ENCODE peak calls at places on chromosomes 12 and 14, in seven cellular contexts. I is GM13977, R is bronchial epithelial cell, D is BJ, J is cardiac fibroblast, M is neural crest cell, W is ovary. U is an unnamed sample.

GRCh38 chr14:24274101-24274543 is 2.7 kb upstream of the RABGGTA start:
- DNase-seq in I (peak), R (peak), D (no peak), J (no peak), M (no peak), W (no peak), U (no peak)

GRCh38 chr12:108371801-108372344 is 32.8 kb upstream of the CMKLR1 start:
- DNase-seq in I (no peak), R (no peak), D (no peak), J (peak), M (no peak), W (no peak), U (no peak)

GRCh38 chr14:58822856-58823255 is 185.1 kb downstream of the DACT1 start:
- DNase-seq in I (no peak), R (no peak), D (no peak), J (no peak), M (no peak), W (no peak), U (no peak)

GRCh38 chr12:18414671-18415070 is 153.4 kb downstream of the PIK3C2G start:
- DNase-seq in I (no peak), R (no peak), D (peak), J (no peak), M (no peak), W (no peak), U (no peak)

GRCh38 chr14:93705513-93706156 is 82.7 kb downstream of the PRIMA1 start:
- DNase-seq in I (no peak), R (no peak), D (no peak), J (no peak), M (no peak), W (no peak), U (no peak)

GRCh38 chr12:96227365-96228106 is 33.4 kb downstream of the ELK3 start:
- DNase-seq in I (no peak), R (no peak), D (no peak), J (no peak), M (no peak), W (no peak), U (no peak)

GRCh38 chr12:105222326-105222655 is 13.7 kb downstream of the APPL2 start:
- DNase-seq in I (no peak), R (no peak), D (no peak), J (no peak), M (no peak), W (no peak), U (no peak)

GRCh38 chr14:89444536-89445125 is 27.6 kb upstream of the FOXN3 start:
- DNase-seq in I (no peak), R (no peak), D (no peak), J (peak), M (no peak), W (no peak), U (no peak)

GRCh38 chr14:101235872-101236221 is 325.4 kb upstream of the DIO3 start:
- DNase-seq in I (no peak), R (no peak), D (no peak), J (no peak), M (no peak), W (no peak), U (no peak)

GRCh38 chr12:104083769-104084475 is 19.6 kb downstream of the HCFC2 start:
- DNase-seq in I (peak), R (no peak), D (no peak), J (no peak), M (no peak), W (no peak), U (no peak)

GRCh38 chr12:55757701-55758100 is 14.8 kb downstream of the GDF11 start:
- DNase-seq in I (no peak), R (no peak), D (no peak), J (no peak), M (no peak), W (no peak), U (no peak)

GRCh38 chr12:11812558-11813421 is 163.3 kb downstream of the ETV6 start:
- DNase-seq in I (peak), R (no peak), D (no peak), J (peak), M (peak), W (no peak), U (no peak)

GRCh38 chr12:57135939-57136338 is 7.7 kb downstream of the LRP1 start:
- DNase-seq in I (no peak), R (no peak), D (no peak), J (peak), M (peak), W (peak), U (no peak)

GRCh38 chr14:48373993-48374392 is 698.6 kb upstream of the MDGA2 start:
- DNase-seq in I (no peak), R (no peak), D (no peak), J (no peak), M (no peak), W (no peak), U (no peak)

DNA sequence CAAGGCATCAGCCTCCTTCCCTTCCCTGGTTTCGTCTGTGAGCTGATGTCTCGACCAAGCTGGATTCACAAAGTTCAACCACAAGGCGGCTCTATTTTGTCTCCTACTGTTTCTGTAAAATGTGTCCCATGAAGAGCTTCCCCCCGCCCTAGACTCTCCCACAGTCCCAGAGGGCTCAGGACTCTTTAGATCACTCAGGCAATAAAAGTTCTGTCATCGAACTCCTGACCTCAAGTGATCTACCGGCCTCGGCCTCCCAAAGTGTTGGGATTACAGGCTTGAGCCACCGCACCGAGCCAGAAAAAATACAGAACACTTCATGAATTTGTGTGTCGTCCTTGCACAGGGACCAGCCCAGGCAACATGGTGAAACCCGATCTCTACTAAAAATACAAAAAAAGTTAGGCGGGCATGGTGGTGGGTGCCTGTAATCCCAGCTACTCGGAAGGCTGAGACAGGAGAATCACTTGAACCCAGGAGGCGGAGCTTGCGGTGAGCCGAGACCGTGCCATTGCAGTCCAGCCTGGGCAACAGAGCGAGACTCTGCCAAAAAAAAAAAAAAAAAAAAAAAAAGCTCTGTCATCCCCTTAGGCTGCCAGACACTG is 149.4 kb downstream of the BCL11B start:
- DNase-seq in I (no peak), R (no peak), D (no peak), J (no peak), M (no peak), W (no peak), U (no peak)
- TF ChIP-seq CTCF in I (no peak), R (no peak), D (no peak), J (no peak), M (no peak), W (no peak), U (no peak)

GRCh38 chr12:128707488-128707887 is 116.3 kb downstream of the SLC15A4 start:
- DNase-seq in I (no peak), R (no peak), D (no peak), J (no peak), M (no peak), W (no peak), U (no peak)
- TF ChIP-seq CTCF in I (no peak), R (no peak), D (no peak), J (no peak), M (no peak), W (no peak), U (no peak)

DNA sequence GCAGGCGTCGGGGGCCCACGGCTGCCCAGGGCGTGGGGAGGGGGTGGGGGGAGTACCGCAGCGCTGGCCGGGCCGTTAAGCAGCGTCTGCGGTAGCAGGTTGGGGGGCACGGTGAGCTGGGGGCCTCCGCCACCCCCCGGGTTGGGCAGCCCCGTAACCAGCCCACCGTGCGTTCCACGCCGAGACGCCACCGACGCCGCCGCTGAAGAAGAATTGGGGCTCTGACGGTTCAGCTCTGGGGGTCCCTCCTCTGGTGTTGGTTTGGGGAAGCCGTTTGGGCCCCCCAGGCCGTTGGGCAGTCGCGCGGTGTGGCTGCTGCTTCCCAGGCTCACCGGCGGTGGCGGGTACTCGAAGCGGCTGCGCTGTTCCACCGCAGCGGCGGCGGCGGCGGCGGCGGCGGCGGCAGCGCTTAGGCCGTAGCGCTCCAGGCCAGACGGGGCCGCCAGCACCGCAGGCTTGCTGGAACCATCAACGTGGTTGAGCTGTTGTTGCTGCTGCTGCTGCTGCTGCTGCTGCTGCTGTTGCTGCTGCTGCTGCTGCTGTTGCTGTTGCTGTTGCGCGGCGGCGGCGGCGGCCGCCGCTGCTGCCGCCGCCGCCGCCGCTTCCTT is 1.5 kb downstream of the IRF2BPL start:
- DNase-seq in I (peak), R (no peak), D (no peak), J (peak), M (peak), W (peak), U (no peak)
- TF ChIP-seq CTCF in I (peak), R (no peak), D (no peak), J (no peak), M (peak), W (no peak), U (no peak)

GRCh38 chr14:75022655-75023054 is 19.9 kb downstream of the EIF2B2 start:
- DNase-seq in I (no peak), R (no peak), D (no peak), J (no peak), M (peak), W (no peak), U (no peak)
- TF ChIP-seq CTCF in I (peak), R (peak), D (peak), J (peak), M (peak), W (no peak), U (no peak)

DNA sequence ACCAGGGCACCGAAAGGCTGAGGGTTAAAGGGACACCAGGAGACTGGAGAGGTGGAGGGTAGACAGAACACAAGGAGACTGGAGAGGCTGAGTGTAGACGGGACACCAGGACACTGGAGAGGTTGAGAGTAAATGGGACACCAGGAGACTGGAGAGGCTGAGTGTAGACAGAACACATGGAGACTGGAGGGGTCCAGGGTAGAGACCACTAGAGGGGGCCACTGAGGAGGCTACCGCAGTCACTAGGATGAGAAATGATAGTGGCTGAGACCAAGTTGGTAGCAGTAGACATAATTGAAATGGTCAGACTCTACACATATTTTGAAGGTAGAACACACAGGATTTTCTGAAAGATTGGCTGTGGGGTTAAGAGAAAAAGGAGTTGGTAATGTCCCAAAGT is 68.2 kb downstream of the PAH start:
- DNase-seq in I (no peak), R (no peak), D (no peak), J (no peak), M (no peak), W (no peak), U (no peak)
- TF ChIP-seq CTCF in I (no peak), R (no peak), D (no peak), J (no peak), M (no peak), W (no peak), U (no peak)